ENCODE peak calls at places on chromosomes 16 and 17, in six cellular contexts. K is AG10803, W is GM06990, Q is fibroblast of pulmonary artery, P is cardiac fibroblast, S is upper lobe of right lung. G is an unnamed sample.

GRCh38 chr16:21684199-21684598 is 20.4 kb downstream of the OTOA start:
- DNase-seq in K (no peak), S (no peak), P (peak), W (no peak), Q (peak), G (no peak)

GRCh38 chr17:40242774-40243173 is 23.7 kb downstream of the WIPF2 start:
- DNase-seq in K (peak), Q (no peak), S (no peak), W (no peak), P (no peak), G (no peak)

GRCh38 chr16:88409296-88410065 is 26.7 kb downstream of the ZNF469 start:
- DNase-seq in Q (no peak), P (no peak), S (no peak), K (no peak), W (no peak), G (no peak)

GRCh38 chr17:49729074-49729473 is 21.3 kb upstream of the SLC35B1 start:
- DNase-seq in P (no peak), S (no peak), W (no peak), K (peak), Q (no peak), G (no peak)

GRCh38 chr17:58336456-58337094 is 8.0 kb upstream of the TSPOAP1 start:
- DNase-seq in S (peak), W (peak), Q (no peak), K (peak), P (no peak), G (no peak)

GRCh38 chr16:84925092-84925772 is 86.1 kb downstream of the ZDHHC7 start:
- DNase-seq in Q (no peak), W (no peak), S (peak), K (peak), P (peak), G (peak)

GRCh38 chr17:60354223-60354622 is 37.7 kb downstream of the USP32 start:
- DNase-seq in K (peak), P (peak), S (no peak), Q (peak), W (no peak), G (no peak)

GRCh38 chr17:35289222-35289621 is 46.4 kb downstream of the SLFN5 start:
- DNase-seq in S (no peak), W (no peak), Q (no peak), P (no peak), K (no peak), G (no peak)

GRCh38 chr17:17445925-17446665 is 30.7 kb upstream of the MED9 start:
- DNase-seq in K (peak), P (peak), W (no peak), Q (peak), S (no peak), G (no peak)

GRCh38 chr17:55037828-55038227 is 69.3 kb downstream of the STXBP4 start:
- DNase-seq in K (no peak), W (peak), P (peak), S (no peak), Q (no peak), G (peak)

GRCh38 chr16:83958137-83958810 is 5.2 kb downstream of the OSGIN1 start:
- DNase-seq in Q (no peak), S (no peak), W (no peak), K (no peak), P (no peak), G (no peak)

GRCh38 chr16:4260360-4260759 is 12.5 kb downstream of the TFAP4 start:
- DNase-seq in P (no peak), W (no peak), S (peak), Q (no peak), K (no peak), G (no peak)

GRCh38 chr17:5870231-5870953 is 199.8 kb upstream of the WSCD1 start:
- DNase-seq in S (no peak), K (no peak), W (no peak), Q (no peak), P (no peak), G (no peak)

GRCh38 chr16:76665571-76666275 is 388.5 kb downstream of the CNTNAP4 start:
- DNase-seq in Q (no peak), S (no peak), P (no peak), W (no peak), K (no peak), G (no peak)

GRCh38 chr17:4806420-4806769 is 557 bp upstream of the PLD2 start:
- DNase-seq in S (no peak), P (peak), W (no peak), Q (no peak), K (no peak), G (no peak)

DNA sequence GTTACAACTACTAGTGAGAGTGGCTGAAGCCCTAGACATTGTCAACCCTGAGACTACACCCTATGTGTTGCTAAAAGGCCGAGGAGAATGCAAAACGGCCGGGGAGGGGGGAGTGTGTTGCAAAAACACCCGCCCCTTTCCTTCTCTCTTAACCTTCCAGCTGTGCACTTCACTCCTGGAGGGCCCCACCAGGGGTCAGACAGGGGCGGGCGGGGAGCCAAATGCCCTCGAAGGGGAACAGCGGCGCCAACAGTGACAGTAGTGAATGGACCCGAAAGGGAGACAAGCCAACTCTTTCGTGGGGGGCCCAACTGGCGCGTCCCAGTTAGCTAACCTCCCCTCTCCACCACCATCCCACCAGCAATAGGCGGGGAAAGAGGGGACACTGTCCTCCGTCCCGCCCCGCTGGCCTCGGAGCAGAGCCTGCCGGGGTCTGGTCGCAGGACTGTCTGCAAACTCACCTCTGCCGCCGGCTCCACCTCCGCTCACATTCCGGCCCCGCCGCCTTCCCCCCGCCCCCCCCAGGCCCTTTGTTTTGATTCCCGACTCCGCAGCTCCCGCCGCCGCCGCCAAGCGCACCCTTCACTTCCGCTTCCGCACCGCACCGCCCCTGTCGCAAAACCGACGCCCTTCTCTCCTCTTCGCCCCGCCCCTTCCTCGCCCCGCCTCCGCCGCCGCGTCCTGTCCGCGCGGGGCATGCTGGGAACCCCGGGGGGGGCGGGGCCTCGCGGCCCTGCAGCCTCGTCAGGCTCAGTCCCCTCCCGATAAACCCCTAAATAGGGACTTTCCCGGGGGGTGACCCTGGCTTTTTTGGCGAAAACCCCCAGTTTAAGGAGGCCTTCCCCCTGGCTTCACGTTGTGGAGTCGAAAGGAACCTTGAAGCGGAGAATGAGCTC is at the start of gene MARF1:
- DNase-seq in W (peak), S (peak), Q (peak), K (peak), P (peak), G (peak)
- TF ChIP-seq CTCF in W (peak), S (peak), Q (peak), K (peak), P (peak), G (peak)

DNA sequence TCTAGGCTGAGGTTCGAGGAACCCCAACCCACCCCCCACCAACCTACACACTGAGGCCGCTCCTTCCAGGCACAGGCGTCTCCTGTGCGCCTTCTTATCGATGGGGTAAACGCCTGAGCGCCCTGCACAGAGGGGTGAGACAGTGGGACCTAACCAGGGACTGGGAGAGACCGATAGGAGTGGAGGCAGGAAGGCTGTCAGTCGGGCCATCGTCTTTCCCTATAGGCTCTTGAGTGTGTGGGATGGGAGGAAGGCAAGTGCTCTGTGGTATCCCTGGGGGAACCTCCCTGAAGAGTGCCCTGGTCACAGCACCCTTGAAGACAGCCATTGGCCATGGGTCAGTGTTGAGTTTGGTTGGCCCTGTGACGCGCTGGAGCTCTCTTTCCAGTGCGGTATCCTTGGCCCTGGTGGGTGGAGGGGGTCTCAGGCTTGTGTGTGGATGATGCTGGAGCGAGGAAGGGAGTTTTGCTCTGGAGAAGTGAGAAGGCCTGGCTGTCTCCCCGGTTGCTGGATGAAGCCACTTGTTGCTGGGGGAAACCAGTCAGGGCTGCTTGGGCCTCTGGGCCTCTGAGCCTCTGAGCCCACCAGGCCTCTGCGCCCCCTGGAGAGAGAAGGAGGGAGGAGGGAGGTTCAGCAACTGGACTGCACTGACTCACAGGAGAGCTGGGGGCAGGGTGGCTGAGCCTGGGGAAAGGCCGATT is 1.7 kb downstream of the GPRC5C start:
- DNase-seq in K (no peak), S (no peak), Q (peak), P (no peak), W (no peak), G (no peak)
- TF ChIP-seq CTCF in K (no peak), S (no peak), Q (no peak), P (no peak), W (no peak), G (no peak)

GRCh38 chr17:77148109-77148958 is 7.6 kb downstream of the SEC14L1 start:
- DNase-seq in P (no peak), W (no peak), S (peak), Q (no peak), K (no peak), G (no peak)

GRCh38 chr17:77147357-77147801 is 6.6 kb downstream of the SEC14L1 start:
- DNase-seq in W (peak), Q (no peak), P (no peak), S (peak), K (no peak), G (peak)

GRCh38 chr17:77145209-77145608 is 4.4 kb downstream of the SEC14L1 start:
- DNase-seq in P (no peak), K (no peak), S (no peak), Q (no peak), W (no peak), G (no peak)

GRCh38 chr17:77145635-77146632 is 5.2 kb downstream of the SEC14L1 start:
- DNase-seq in Q (peak), K (peak), P (peak), S (peak), W (peak), G (peak)

DNA sequence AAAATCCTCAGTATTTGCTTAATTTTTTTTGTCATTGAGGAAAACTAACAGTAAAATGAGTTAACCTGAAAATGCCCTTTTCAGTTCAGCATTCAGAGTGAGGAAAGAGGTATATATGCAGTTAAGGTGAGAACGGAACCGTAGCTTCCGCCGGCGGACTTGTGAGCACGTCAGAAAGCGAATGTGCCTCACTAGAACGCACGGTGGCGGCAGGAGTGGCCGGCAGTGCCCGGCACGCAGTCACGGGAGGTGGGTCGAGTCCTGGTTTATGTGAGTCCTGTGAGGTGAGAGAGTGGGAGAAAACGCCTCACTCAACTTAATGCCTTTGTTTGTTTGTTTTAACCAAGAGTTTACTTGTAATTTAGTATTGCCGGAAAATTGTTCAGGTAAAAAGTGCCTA is 6.1 kb downstream of the SEC14L1 start:
- DNase-seq in W (no peak), P (no peak), K (no peak), Q (no peak), S (peak), G (no peak)
- TF ChIP-seq CTCF in W (no peak), P (no peak), K (no peak), Q (no peak), S (peak), G (peak)

GRCh38 chr17:2218426-2218825 is 85.2 kb downstream of the SMG6 start:
- DNase-seq in S (no peak), P (no peak), K (no peak), Q (no peak), W (peak), G (no peak)
- TF ChIP-seq CTCF in S (no peak), P (no peak), K (no peak), Q (no peak), W (no peak), G (no peak)

DNA sequence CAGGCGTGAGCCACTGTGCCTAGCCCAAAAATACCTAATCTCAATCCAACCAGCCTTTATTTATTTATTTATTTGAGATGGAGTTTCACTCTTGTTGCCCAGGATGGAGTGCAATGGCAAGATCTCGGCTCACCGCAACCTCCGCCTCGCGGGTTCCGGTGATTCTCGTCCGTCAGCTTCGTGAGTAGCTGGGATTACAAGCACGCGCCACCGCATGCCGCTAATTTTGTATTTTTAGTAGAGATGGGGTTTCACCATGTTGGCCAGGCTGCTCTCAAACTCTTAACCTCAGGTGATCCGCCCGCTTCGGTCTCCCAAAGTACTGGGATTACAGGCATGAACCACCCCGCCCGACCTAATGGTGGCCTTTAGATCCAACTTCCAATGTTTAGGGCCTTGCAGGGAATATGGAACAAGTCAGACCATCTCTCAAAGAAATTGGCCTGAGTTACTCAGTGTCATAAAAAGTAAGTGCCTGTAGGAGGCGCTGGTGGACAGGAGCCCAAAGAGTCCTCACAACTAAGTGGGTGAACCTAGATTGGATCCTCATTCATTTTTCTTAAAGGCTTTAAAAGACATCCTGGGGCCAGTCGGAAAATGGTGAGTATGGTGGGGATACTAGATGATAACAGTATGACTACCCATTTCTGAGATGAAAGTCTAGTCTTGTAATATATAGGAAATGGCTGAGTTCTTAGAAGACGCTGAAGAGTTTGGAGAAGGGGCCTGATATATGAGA is 4.6 kb downstream of the ZSCAN10 start:
- DNase-seq in Q (peak), W (no peak), K (peak), S (no peak), P (peak), G (no peak)
- TF ChIP-seq CTCF in Q (peak), W (peak), K (peak), S (peak), P (peak), G (peak)

GRCh38 chr17:79975498-79976134 is 60.1 kb downstream of the TBC1D16 start:
- DNase-seq in P (no peak), Q (no peak), W (no peak), S (peak), K (no peak), G (no peak)

GRCh38 chr17:79977711-79978544 is 57.7 kb downstream of the TBC1D16 start:
- DNase-seq in W (no peak), K (no peak), S (peak), Q (no peak), P (no peak), G (no peak)

GRCh38 chr17:79977161-79977631 is 58.5 kb downstream of the TBC1D16 start:
- DNase-seq in S (peak), P (no peak), Q (no peak), K (no peak), W (no peak), G (no peak)

GRCh38 chr17:79976451-79976850 is 59.2 kb downstream of the TBC1D16 start:
- DNase-seq in S (peak), Q (no peak), W (no peak), P (no peak), K (no peak), G (no peak)

GRCh38 chr17:79974786-79975497 is 60.7 kb downstream of the TBC1D16 start:
- DNase-seq in W (no peak), P (no peak), S (peak), K (no peak), Q (no peak), G (no peak)
- TF ChIP-seq CTCF in W (peak), P (no peak), S (peak), K (no peak), Q (no peak), G (peak)

DNA sequence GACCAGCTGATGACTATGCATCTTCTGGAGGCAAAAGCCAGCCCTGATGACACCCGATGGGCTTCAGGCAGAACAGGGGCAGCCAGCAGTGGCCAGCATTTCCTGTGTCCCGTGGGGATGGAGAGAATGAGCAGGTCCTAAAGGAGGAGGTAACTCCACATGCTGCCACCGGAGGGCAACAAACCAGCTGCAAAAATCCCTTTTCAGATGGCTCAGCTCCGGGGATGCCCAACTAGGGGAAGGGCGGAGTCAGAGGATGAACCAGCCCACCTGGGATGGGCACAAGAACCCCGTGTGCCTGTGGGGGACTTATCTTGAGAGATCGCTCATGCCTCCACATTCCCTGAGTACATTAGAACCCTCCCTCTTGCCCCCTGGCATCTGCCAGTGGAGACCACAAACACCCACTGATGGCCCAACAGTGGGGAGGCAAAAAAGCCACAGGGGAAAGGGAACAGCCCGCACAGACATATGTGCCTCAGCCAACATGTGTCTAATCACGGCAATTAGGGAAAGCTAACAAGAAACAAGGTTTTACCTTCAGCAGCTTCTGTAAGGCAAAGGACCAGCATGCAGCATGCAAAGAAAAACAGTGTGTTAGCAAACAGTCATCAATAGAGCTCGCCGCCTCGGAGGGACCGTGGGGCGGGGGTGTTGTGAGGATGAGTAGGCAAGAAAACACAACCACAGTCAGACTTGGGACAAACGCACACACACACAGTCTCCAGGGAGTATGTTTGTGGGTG is 64.1 kb downstream of the MYO18A start:
- DNase-seq in W (no peak), K (peak), Q (peak), S (no peak), P (peak), G (no peak)
- TF ChIP-seq CTCF in W (peak), K (peak), Q (peak), S (peak), P (peak), G (peak)

GRCh38 chr16:56617212-56618085 is 8.1 kb upstream of the MT1E start:
- DNase-seq in P (peak), Q (peak), W (no peak), K (peak), S (peak), G (no peak)
- TF ChIP-seq CTCF in P (no peak), Q (no peak), W (no peak), K (no peak), S (no peak), G (no peak)

GRCh38 chr17:39008633-39009032 is 41.4 kb upstream of the FBXO47 start:
- DNase-seq in W (no peak), S (no peak), P (no peak), K (no peak), Q (no peak), G (no peak)
- TF ChIP-seq CTCF in W (no peak), S (no peak), P (no peak), K (no peak), Q (no peak), G (no peak)

GRCh38 chr17:27430882-27431491 is 25.3 kb upstream of the KSR1 start:
- DNase-seq in P (peak), S (peak), Q (peak), K (peak), W (no peak), G (no peak)
- TF ChIP-seq CTCF in P (peak), S (peak), Q (peak), K (peak), W (peak), G (peak)

G was measured in GM12864.